ENCODE peak calls at places on chromosomes 2 and 18, in six cellular contexts. T is CD4-positive, alpha-beta T cell; Y is PC-9; Q is astrocyte; V is IMR-90; P is uterus. J is an unnamed sample. For H3K9me3, the result is how much of the 10 kb centered on the place peaks cover.

GRCh38 chr2:234395801-234396478 is 100.9 kb downstream of the ARL4C start:
- DNase-seq in T (no peak), Y (no peak), Q (no peak), V (no peak), P (no peak), J (no peak)

GRCh38 chr2:149991576-149991975 is 404.0 kb upstream of the MMADHC start:
- DNase-seq in T (no peak), Y (peak), Q (peak), V (peak), P (no peak), J (no peak)

GRCh38 chr18:3180325-3180724 is 39.4 kb downstream of the MYOM1 start:
- DNase-seq in T (no peak), Y (no peak), Q (peak), V (peak), P (no peak), J (no peak)

GRCh38 chr18:26471027-26471426 is 77.3 kb downstream of the KCTD1 start:
- DNase-seq in T (no peak), Y (no peak), Q (peak), V (peak), P (no peak), J (no peak)

GRCh38 chr2:131417886-131418285 is 53.9 kb upstream of the RAB6D start:
- DNase-seq in T (no peak), Y (no peak), Q (no peak), V (peak), P (no peak), J (no peak)

GRCh38 chr2:96116424-96116878 is at the start of gene ADRA2B:
- DNase-seq in T (peak), Y (peak), Q (no peak), V (no peak), P (peak), J (peak)

GRCh38 chr18:24212939-24213338 is 74.1 kb downstream of the CABYR start:
- DNase-seq in T (no peak), Y (peak), Q (peak), V (peak), P (no peak), J (peak)

GRCh38 chr2:26580151-26580550 is 61.0 kb downstream of the CIB4 start:
- DNase-seq in T (no peak), Y (no peak), Q (no peak), V (no peak), P (no peak), J (no peak)

GRCh38 chr2:54042908-54043620 is 72.3 kb upstream of the PSME4 start:
- DNase-seq in T (no peak), Y (no peak), Q (peak), V (no peak), P (no peak), J (no peak)

GRCh38 chr18:9209230-9209629 is 72.6 kb downstream of the ANKRD12 start:
- DNase-seq in T (no peak), Y (no peak), Q (no peak), V (peak), P (no peak), J (no peak)

GRCh38 chr18:49723648-49724180 is 89.6 kb downstream of the ACAA2 start:
- DNase-seq in T (no peak), Y (peak), Q (peak), V (peak), P (no peak), J (peak)

GRCh38 chr2:222796413-222797103 is 64.3 kb upstream of the ACSL3 start:
- DNase-seq in T (no peak), Y (no peak), Q (no peak), V (peak), P (no peak), J (peak)

GRCh38 chr18:8982416-8983183 is 119.9 kb upstream of the NDUFV2 start:
- DNase-seq in T (no peak), Y (peak), Q (peak), V (peak), P (no peak), J (peak)

GRCh38 chr2:110993557-110994231 is 127.0 kb upstream of the BCL2L11 start:
- DNase-seq in T (no peak), Y (peak), Q (no peak), V (no peak), P (no peak), J (no peak)

GRCh38 chr2:138708682-138709241 is 71.4 kb downstream of the NXPH2 start:
- DNase-seq in T (no peak), Y (no peak), Q (peak), V (peak), P (no peak), J (no peak)

GRCh38 chr18:69401475-69402218 is 959 bp downstream of the DOK6 start:
- DNase-seq in T (no peak), Y (no peak), Q (peak), V (peak), P (no peak), J (peak)

GRCh38 chr2:105933906-105934305 is 189.2 kb downstream of the NCK2 start:
- DNase-seq in T (no peak), Y (no peak), Q (no peak), V (no peak), P (no peak), J (peak)

GRCh38 chr2:164657129-164657528 is 35.8 kb upstream of the GRB14 start:
- DNase-seq in T (no peak), Y (no peak), Q (peak), V (peak), P (no peak), J (peak)

GRCh38 chr2:1632006-1632348 is 112.3 kb downstream of the PXDN start:
- DNase-seq in T (no peak), Y (peak), Q (peak), V (peak), P (no peak), J (peak)

GRCh38 chr2:202378001-202378400 is 1.9 kb downstream of the BMPR2 start:
- DNase-seq in T (no peak), Y (no peak), Q (no peak), V (no peak), P (no peak), J (no peak)

GRCh38 chr2:228866044-228866443 is 405.0 kb downstream of the PID1 start:
- DNase-seq in T (no peak), Y (no peak), Q (no peak), V (no peak), P (no peak), J (no peak)
- H3K9me3 ChIP-seq in T (under half), Y (under half), Q (under half), V (under half), P (under half), J (under half)

GRCh38 chr2:181813963-181814565 is 77.5 kb upstream of the ITPRID2 start:
- DNase-seq in T (no peak), Y (no peak), Q (peak), V (peak), P (no peak), J (no peak)
- H3K9me3 ChIP-seq in T (under half), Y (under half), Q (under half), V (under half), P (under half), J (under half)

DNA sequence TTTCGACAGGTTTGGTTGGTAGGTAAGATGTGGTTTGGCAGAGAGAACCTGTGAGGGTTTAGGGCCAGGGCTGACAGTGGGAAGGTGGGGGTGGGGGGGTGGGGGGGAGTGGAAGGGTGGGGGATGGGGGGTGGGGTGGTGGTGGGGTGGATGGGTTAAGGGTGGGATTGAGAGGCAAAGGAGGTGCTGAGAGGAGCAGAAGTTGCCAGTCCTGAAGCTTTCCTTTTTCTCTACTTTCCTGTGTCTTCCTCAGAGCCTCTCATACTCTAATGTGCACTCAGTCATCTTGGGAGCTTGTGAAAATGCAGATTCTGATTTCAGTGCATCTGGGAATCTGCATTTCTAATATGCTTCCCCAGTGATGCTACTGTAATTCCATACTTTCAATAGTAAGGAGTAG is 21.0 kb downstream of the MAP4K4 start:
- DNase-seq in T (no peak), Y (no peak), Q (no peak), V (no peak), P (no peak), J (no peak)
- H3K9me3 ChIP-seq in T (under half), Y (under half), Q (under half), V (under half), P (under half), J (under half)

DNA sequence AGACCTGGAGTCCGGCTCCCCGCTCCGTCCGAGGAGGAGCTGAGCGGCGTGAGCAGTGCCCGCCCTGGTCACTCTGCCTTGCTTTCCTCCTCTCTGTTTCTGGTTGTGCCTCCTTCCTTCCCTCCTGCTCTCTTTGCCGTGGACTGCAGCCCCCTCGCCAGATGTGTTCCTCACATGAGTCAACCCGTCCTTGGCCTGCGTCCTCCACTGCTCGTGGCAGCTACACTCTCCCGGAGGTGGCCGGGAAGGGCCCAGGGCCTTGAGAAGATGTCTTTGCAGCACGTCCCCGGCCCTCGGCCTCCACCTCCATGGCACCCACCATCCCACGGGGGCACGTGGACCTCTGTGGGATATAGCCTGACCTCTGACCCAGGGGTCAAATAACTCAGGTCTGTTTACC is 42.4 kb downstream of the NFATC1 start:
- DNase-seq in T (no peak), Y (no peak), Q (no peak), V (no peak), P (no peak), J (no peak)
- H3K9me3 ChIP-seq in T (under half), Y (under half), Q (under half), V (under half), P (under half), J (under half)

DNA sequence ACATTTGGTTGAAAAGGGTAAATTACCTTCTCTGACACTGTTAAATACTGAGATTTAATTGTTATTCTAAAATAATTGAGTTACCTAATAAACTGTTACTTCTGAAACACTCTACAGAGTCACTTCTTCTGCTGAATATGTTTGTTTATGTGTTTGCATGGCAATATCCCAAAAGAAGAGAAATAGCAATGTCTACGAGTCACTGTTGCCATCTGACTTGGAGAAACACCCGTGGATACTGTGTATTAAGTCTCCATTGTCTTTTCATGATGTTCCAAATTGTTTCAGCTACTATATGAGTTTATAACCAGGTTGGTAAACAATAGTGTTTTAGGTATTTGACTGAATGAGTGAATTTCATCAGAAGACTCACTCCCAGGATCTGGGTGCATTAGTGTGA is 754.2 kb upstream of the ID2 start:
- DNase-seq in T (no peak), Y (no peak), Q (no peak), V (no peak), P (no peak), J (no peak)
- H3K9me3 ChIP-seq in T (under half), Y (under half), Q (under half), V (under half), P (under half), J (under half)

J was measured in MG63.